ENCODE peak calls at places on chromosomes 7 and 10, in six cellular contexts. B is lower leg skin, L is mesothelial cell of epicardium, T is GM06990, S is tibial artery, P is heart right ventricle. V is an unnamed sample.

GRCh38 chr7:81299272-81299671 is 380.4 kb upstream of the SEMA3C start:
- DNase-seq in B (peak), L (no peak), T (no peak), S (peak), P (no peak), V (no peak)

GRCh38 chr7:918118-918425 is 36.4 kb downstream of the ADAP1 start:
- DNase-seq in B (no peak), L (no peak), T (no peak), S (peak), P (no peak), V (no peak)

GRCh38 chr10:86937502-86938154 is 19.8 kb downstream of the MMRN2 start:
- DNase-seq in B (no peak), L (no peak), T (no peak), S (no peak), P (no peak), V (no peak)

GRCh38 chr7:17500718-17501117 is 202.3 kb downstream of the AHR start:
- DNase-seq in B (no peak), L (no peak), T (no peak), S (no peak), P (no peak), V (no peak)

GRCh38 chr10:58797356-58797755 is 284.7 kb downstream of the BICC1 start:
- DNase-seq in B (no peak), L (no peak), T (no peak), S (no peak), P (no peak), V (no peak)

GRCh38 chr7:69109879-69110278 is 488.4 kb upstream of the AUTS2 start:
- DNase-seq in B (no peak), L (no peak), T (no peak), S (no peak), P (no peak), V (no peak)

GRCh38 chr7:98464558-98464940 is 63.7 kb upstream of the BAIAP2L1 start:
- DNase-seq in B (no peak), L (no peak), T (no peak), S (no peak), P (no peak), V (no peak)

GRCh38 chr10:35674843-35675242 is 32.7 kb upstream of the FZD8 start:
- DNase-seq in B (no peak), L (no peak), T (no peak), S (no peak), P (no peak), V (no peak)

GRCh38 chr10:130573446-130573845 is 437.3 kb downstream of the GLRX3 start:
- DNase-seq in B (no peak), L (no peak), T (no peak), S (no peak), P (no peak), V (no peak)

GRCh38 chr10:12434277-12434676 is 84.9 kb downstream of the CAMK1D start:
- DNase-seq in B (no peak), L (no peak), T (no peak), S (no peak), P (no peak), V (no peak)

GRCh38 chr10:116985611-116986010 is 19.4 kb downstream of the SHTN1 start:
- DNase-seq in B (no peak), L (no peak), T (no peak), S (no peak), P (no peak), V (no peak)
- TF ChIP-seq CTCF in B (no peak), L (no peak), T (no peak), S (no peak), P (no peak), V (no peak)

DNA sequence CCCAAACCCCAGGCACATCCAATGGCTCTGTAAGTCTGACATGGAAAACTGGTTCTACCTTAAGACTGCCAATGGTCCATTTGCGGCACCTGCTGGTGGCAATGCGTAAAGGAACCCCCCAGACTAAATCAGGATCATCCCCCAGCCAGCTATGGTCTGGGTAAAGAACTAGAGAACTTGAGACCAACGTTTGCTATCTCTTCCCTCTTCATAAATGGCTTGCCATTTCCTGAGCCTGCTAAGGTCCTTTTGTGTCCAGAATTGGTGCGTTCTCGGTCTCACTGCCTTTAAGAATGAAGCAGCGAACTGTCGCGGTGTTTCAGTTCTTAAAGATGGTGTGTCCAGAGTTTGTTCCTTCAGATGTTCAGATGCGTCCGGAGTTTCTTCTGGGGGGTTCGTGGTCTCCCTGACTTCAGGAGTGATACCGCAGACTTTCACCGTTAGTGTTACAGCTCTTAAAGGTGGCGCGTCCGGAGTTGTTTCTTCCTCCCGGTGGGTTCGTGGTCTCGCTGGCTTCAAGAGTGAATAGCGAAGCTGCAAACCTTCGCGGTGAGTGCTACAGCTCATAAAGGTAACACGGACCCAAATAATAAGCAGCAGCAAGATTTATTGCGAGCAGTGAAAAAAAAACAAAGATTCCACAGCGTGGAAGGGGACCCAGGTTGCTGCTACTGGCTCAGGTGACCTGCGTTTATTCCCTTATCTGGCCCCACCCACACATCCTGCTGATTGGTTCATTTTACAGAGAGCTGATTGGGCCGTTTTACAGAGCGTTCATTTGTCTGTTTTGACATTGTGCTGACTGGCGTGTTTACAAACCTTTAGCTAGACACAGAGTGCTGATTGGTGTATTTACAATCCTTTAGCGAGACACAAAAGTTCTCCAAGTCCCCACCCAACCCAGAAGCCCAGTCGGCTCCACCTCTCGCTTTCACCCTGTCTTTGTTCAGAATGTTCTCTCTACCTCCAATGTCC is 95.4 kb downstream of the ELMO1 start:
- DNase-seq in B (peak), L (no peak), T (peak), S (no peak), P (no peak), V (no peak)
- TF ChIP-seq CTCF in B (no peak), L (no peak), T (peak), S (no peak), P (no peak), V (no peak)

GRCh38 chr10:79142522-79143309 is 74.0 kb downstream of the ZMIZ1 start:
- DNase-seq in B (no peak), L (no peak), T (no peak), S (no peak), P (no peak), V (no peak)
- TF ChIP-seq CTCF in B (no peak), L (no peak), T (peak), S (no peak), P (peak), V (no peak)

GRCh38 chr10:19688344-19688743 is 127.9 kb upstream of the PLXDC2 start:
- DNase-seq in B (no peak), L (no peak), T (no peak), S (no peak), P (no peak), V (no peak)

GRCh38 chr10:19689231-19689630 is 127.0 kb upstream of the PLXDC2 start:
- DNase-seq in B (no peak), L (no peak), T (no peak), S (no peak), P (no peak), V (no peak)

GRCh38 chr10:19683326-19683725 is 132.9 kb upstream of the PLXDC2 start:
- DNase-seq in B (no peak), L (no peak), T (no peak), S (no peak), P (no peak), V (no peak)

GRCh38 chr10:19683965-19684364 is 132.3 kb upstream of the PLXDC2 start:
- DNase-seq in B (no peak), L (no peak), T (no peak), S (no peak), P (no peak), V (no peak)
- TF ChIP-seq CTCF in B (no peak), L (no peak), T (no peak), S (no peak), P (peak), V (no peak)

GRCh38 chr7:51601461-51601860 is 284.9 kb upstream of the COBL start:
- DNase-seq in B (no peak), L (no peak), T (no peak), S (no peak), P (no peak), V (no peak)
- TF ChIP-seq CTCF in B (no peak), L (no peak), T (no peak), S (no peak), P (no peak), V (no peak)